ENCODE peak calls at places on chromosomes 12 and 14, in eight cellular contexts. S is ascending aorta, B is prostate gland, Z is mammary epithelial cell, Y is adrenal gland, A is thoracic aorta, V is endodermal cell, L is ovary. X is an unnamed sample.

GRCh38 chr12:28750946-28751714 is 397.9 kb upstream of the FAR2 start:
- DNase-seq in Y (no peak), B (no peak), S (no peak), A (no peak), V (no peak), L (no peak), Z (no peak), X (no peak)

GRCh38 chr12:51238037-51238509 is 553 bp upstream of the DAZAP2 start:
- DNase-seq in A (no peak), B (peak; percentile 57), Y (no peak), S (no peak), Z (no peak), V (no peak), L (peak; percentile 28), X (no peak)

GRCh38 chr12:114687269-114687605 is 3.3 kb upstream of the TBX3 start:
- DNase-seq in L (no peak), A (no peak), V (no peak), B (no peak), Y (no peak), Z (no peak), S (no peak), X (no peak)

GRCh38 chr14:94748667-94749347 is 21.1 kb downstream of the GSC start:
- DNase-seq in A (no peak), S (no peak), L (no peak), V (peak; percentile 88), B (peak; percentile 31), Y (peak; percentile 18), Z (no peak), X (no peak)

GRCh38 chr12:8687846-8688601 is 9.8 kb upstream of the RIMKLB start:
- DNase-seq in L (peak; percentile 65), Z (peak; percentile 79), S (peak; percentile 32), A (peak; percentile 53), B (peak; percentile 58), V (peak; percentile 82), Y (peak; percentile 83), X (no peak)

GRCh38 chr12:47896633-47897032 is 8.2 kb downstream of the VDR start:
- DNase-seq in V (peak; percentile 43), B (no peak), Z (peak; percentile 92), Y (no peak), S (no peak), L (no peak), A (no peak), X (peak; percentile 83)

GRCh38 chr12:96776908-96777307 is 130.1 kb upstream of the NEDD1 start:
- DNase-seq in L (no peak), Y (no peak), A (no peak), Z (no peak), B (no peak), V (no peak), S (no peak), X (no peak)

GRCh38 chr14:35044939-35045797 is 904 bp upstream of the FAM177A1 start:
- DNase-seq in Z (no peak), Y (no peak), V (no peak), A (no peak), L (no peak), S (no peak), B (no peak), X (no peak)

GRCh38 chr12:65634626-65635331 is 189.5 kb upstream of the HMGA2 start:
- DNase-seq in Z (peak; percentile 77), L (no peak), A (no peak), B (no peak), Y (no peak), S (no peak), V (no peak), X (no peak)

GRCh38 chr14:92846162-92846897 is 52.2 kb downstream of the GOLGA5 start:
- DNase-seq in Z (peak; percentile 84), L (no peak), Y (peak; percentile 34), V (no peak), B (no peak), A (no peak), S (no peak), X (no peak)

GRCh38 chr12:45302621-45303020 is 86.7 kb downstream of the ANO6 start:
- DNase-seq in A (no peak), Z (no peak), S (no peak), B (no peak), Y (no peak), L (no peak), V (no peak), X (no peak)

GRCh38 chr12:1507308-1507707 is 87.1 kb downstream of the FBXL14 start:
- DNase-seq in L (no peak), Z (no peak), S (no peak), Y (no peak), V (no peak), B (no peak), A (no peak), X (no peak)

GRCh38 chr12:117857632-117858274 is 111.0 kb downstream of the KSR2 start:
- DNase-seq in V (peak; percentile 96), Y (peak; percentile 34), S (no peak), A (no peak), Z (peak; percentile 41), L (no peak), B (no peak), X (peak; percentile 58)
- TF ChIP-seq CTCF in V (peak; percentile 81), Y (peak; percentile 48), S (peak; percentile 41), A (peak; percentile 30), Z (peak; percentile 51), L (no peak), B (no peak), X (peak; percentile 49)

GRCh38 chr12:4064008-4064407 is 190.8 kb upstream of the PARP11 start:
- DNase-seq in B (no peak), Z (no peak), V (no peak), S (no peak), Y (no peak), A (no peak), L (no peak), X (no peak)
- H3K27ac ChIP-seq in B (no peak overlapping the region), Z (no peak overlapping the region), V (no peak overlapping the region), S (no peak overlapping the region), Y (no peak overlapping the region), A (no peak overlapping the region), L (no peak overlapping the region), X (no peak overlapping the region)

DNA sequence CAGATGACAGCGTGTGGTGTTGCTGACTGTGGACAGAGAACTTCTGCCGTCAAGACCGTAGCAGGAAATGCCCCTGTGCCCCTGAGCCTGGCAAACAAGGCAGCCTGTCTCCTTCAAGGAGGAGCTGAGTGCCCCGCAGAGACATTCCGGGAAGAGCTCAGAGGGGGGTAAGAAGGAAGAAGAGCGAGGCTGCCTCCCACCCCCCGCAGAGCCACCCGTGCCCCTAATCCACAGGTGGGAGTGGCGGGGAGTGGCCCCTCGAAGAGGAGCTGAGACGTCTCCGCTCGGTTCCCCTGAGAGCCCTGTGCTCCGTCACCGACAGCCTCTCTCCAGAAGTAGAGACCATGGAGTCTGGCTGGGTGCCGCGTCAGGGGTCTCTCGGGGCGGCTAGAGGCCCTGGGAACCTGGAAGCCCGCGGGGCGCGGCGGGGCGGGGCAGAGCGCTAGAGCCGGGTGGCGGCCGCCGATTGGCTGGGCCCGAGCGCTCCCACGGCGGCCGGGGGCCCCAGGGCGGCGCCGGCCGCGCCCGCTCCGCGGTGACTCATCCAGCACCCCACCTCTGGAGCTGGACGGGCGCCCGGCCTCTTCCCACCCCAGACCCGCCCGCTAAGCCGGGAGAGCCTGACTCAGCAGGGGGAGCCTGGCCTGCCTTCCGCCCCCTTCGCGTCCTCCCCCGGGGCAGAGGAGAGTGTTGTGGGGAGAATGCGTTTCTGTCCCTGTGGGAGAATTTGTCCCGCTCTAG is 25.2 kb upstream of the KRT78 start:
- DNase-seq in Z (peak; percentile 97), B (peak; percentile 89), A (peak; percentile 71), V (peak; percentile 90), Y (peak; percentile 86), S (peak; percentile 73), L (peak; percentile 90), X (peak; percentile 92)
- H3K4me3 ChIP-seq in Z (no peak overlapping the region), B (peak overlapping the region; percentile 19), A (peak overlapping the region; percentile 77), V (peak overlapping the region; percentile 68), Y (peak overlapping the region; percentile 60), S (peak overlapping the region; percentile 61), L (peak overlapping the region; percentile 39), X (peak overlapping the region; percentile 40)

GRCh38 chr14:100879194-100879593 is 24.3 kb downstream of the RTL1 start:
- DNase-seq in Z (no peak), V (no peak), L (no peak), A (no peak), B (no peak), Y (no peak), S (no peak), X (no peak)
- TF ChIP-seq CTCF in Z (no peak), V (no peak), L (no peak), A (no peak), B (no peak), Y (no peak), S (no peak), X (no peak)

GRCh38 chr12:55058776-55059175 is 39.0 kb downstream of the NEUROD4 start:
- DNase-seq in Z (no peak), S (no peak), V (no peak), Y (no peak), L (no peak), A (no peak), B (no peak), X (no peak)

GRCh38 chr12:55063291-55063690 is 43.5 kb downstream of the NEUROD4 start:
- DNase-seq in S (no peak), L (no peak), Z (no peak), Y (no peak), B (no peak), A (no peak), V (no peak), X (no peak)

GRCh38 chr12:55060470-55060869 is 40.7 kb downstream of the NEUROD4 start:
- DNase-seq in A (no peak), V (peak; percentile 65), S (no peak), L (no peak), Z (peak; percentile 21), Y (no peak), B (no peak), X (no peak)

GRCh38 chr12:55058082-55058481 is 38.3 kb downstream of the NEUROD4 start:
- DNase-seq in V (no peak), Z (no peak), S (no peak), Y (no peak), B (no peak), A (no peak), L (no peak), X (no peak)

GRCh38 chr12:55060970-55061543 is 41.3 kb downstream of the NEUROD4 start:
- DNase-seq in B (no peak), S (no peak), L (no peak), Y (no peak), V (peak; percentile 57), A (no peak), Z (no peak), X (no peak)
- H3K27ac ChIP-seq in B (no peak overlapping the region), S (no peak overlapping the region), L (no peak overlapping the region), Y (no peak overlapping the region), V (peak overlapping the region; percentile 19), A (no peak overlapping the region), Z (no peak overlapping the region), X (no peak overlapping the region)

DNA sequence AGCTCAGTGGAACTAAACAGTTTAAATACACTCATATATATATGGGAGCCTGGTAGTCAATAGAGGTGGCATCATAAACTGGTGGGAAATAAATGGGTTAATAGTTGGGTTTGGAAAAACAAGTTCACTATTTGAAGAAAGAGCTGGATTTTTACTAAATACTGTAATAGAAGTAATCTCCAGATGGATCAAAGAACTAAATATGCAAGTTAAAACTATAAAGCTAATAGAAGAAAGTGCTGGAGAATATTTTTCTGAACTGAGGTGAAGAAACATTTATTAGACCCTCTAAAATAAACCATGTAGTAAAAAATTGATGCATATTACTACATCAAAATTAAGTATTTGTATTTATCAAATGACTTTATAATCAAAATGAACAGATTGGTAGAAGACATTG is 38.8 kb downstream of the ATL1 start:
- DNase-seq in B (no peak), S (no peak), V (no peak), Y (no peak), L (no peak), Z (no peak), A (no peak), X (no peak)
- H3K4me3 ChIP-seq in B (no peak overlapping the region), S (no peak overlapping the region), V (no peak overlapping the region), Y (no peak overlapping the region), L (no peak overlapping the region), Z (no peak overlapping the region), A (no peak overlapping the region), X (no peak overlapping the region)